ENCODE peak calls at places on chromosomes 4 and X, in five cellular contexts. G is stimulated activated CD4-positive, alpha-beta T cell treated with anti-CD3 and anti-CD28 coated beads, Interleukin-4, amount 100 ng/mL, for 4 hours; W is mucosa of descending colon; B is hypothalamus; I is lower leg skin. C is an unnamed sample.

GRCh38 chr4:10173039-10173753 is 56.6 kb upstream of the WDR1 start:
- DNase-seq in G (no peak), W (no peak), B (peak), I (peak), C (no peak)

GRCh38 chr4:1126506-1126905 is 13.1 kb upstream of the RNF212 start:
- DNase-seq in G (no peak), W (no peak), B (no peak), I (no peak), C (no peak)

GRCh38 chrX:15761564-15762191 is 23.6 kb downstream of the CA5B start:
- DNase-seq in G (peak), W (no peak), B (no peak), I (no peak), C (no peak)

GRCh38 chrX:48520976-48521352 is 644 bp upstream of the EBP start:
- DNase-seq in G (no peak), W (no peak), B (peak), I (no peak), C (no peak)

GRCh38 chrX:347351-348117 is 28.9 kb upstream of the GTPBP6 start:
- DNase-seq in G (no peak), W (peak), B (no peak), I (no peak), C (no peak)

GRCh38 chrX:39609941-39610340 is 487.8 kb downstream of the BCOR start:
- DNase-seq in G (no peak), W (no peak), B (no peak), I (no peak), C (no peak)

GRCh38 chr4:95084584-95084983 is 326.8 kb downstream of the BMPR1B start:
- DNase-seq in G (no peak), W (no peak), B (no peak), I (no peak), C (no peak)

GRCh38 chr4:31791666-31792065 is 1071.5 kb downstream of the PCDH7 start:
- DNase-seq in G (no peak), W (no peak), B (no peak), I (no peak), C (no peak)

GRCh38 chr4:2535386-2536192 is 858 bp upstream of the FAM193A start:
- DNase-seq in G (peak), W (peak), B (peak), I (peak), C (no peak)

GRCh38 chr4:79623125-79623905 is 215.3 kb upstream of the GK2 start:
- DNase-seq in G (no peak), W (no peak), B (no peak), I (peak), C (no peak)

GRCh38 chr4:98864560-98864959 is 64.4 kb downstream of the EIF4E start:
- DNase-seq in G (peak), W (no peak), B (no peak), I (no peak), C (no peak)

GRCh38 chrX:139199945-139200344 is 330.6 kb upstream of the F9 start:
- DNase-seq in G (no peak), W (no peak), B (no peak), I (no peak), C (no peak)

GRCh38 chr4:180641495-180641894 is 1601.7 kb upstream of the TENM3 start:
- DNase-seq in G (no peak), W (no peak), B (no peak), I (no peak), C (no peak)

GRCh38 chr4:10117424-10118354 is 1.1 kb upstream of the WDR1 start:
- DNase-seq in G (peak), W (no peak), B (no peak), I (no peak), C (no peak)

GRCh38 chrX:48971325-48972213 is at the start of gene KCND1:
- DNase-seq in G (peak), W (peak), B (peak), I (no peak), C (no peak)

GRCh38 chr4:8606966-8607365 is 14.4 kb downstream of the CPZ start:
- DNase-seq in G (no peak), W (no peak), B (no peak), I (no peak), C (no peak)

GRCh38 chr4:118954246-118954645 is 65.6 kb downstream of the SYNPO2 start:
- DNase-seq in G (no peak), W (no peak), B (no peak), I (no peak), C (no peak)

GRCh38 chrX:102728646-102729045 is 8.1 kb downstream of the GPRASP3 start:
- DNase-seq in G (no peak), W (no peak), B (no peak), I (no peak), C (no peak)

GRCh38 chrX:69153060-69153730 is 12.1 kb downstream of the PJA1 start:
- DNase-seq in G (no peak), W (no peak), B (peak), I (no peak), C (no peak)

GRCh38 chr4:52037730-52038108 is 380 bp downstream of the SGCB start:
- DNase-seq in G (no peak), W (peak), B (peak), I (no peak), C (no peak)

GRCh38 chrX:25427873-25428555 is 412.2 kb upstream of the ARX start:
- DNase-seq in G (no peak), W (peak), B (no peak), I (no peak), C (peak)

GRCh38 chrX:121642415-121642814 is 595.0 kb downstream of the GLUD2 start:
- DNase-seq in G (no peak), W (no peak), B (no peak), I (no peak), C (no peak)

GRCh38 chr4:77959566-77960338 is 97.1 kb downstream of the MRPL1 start:
- DNase-seq in G (no peak), W (no peak), B (no peak), I (no peak), C (no peak)

GRCh38 chr4:85489273-85489672 is 14.3 kb downstream of the ARHGAP24 start:
- DNase-seq in G (no peak), W (no peak), B (no peak), I (no peak), C (no peak)

GRCh38 chr4:152102184-152103000 is 341.6 kb upstream of the GATB start:
- DNase-seq in G (no peak), W (no peak), B (no peak), I (no peak), C (no peak)

C was measured in iPS DF 19.7.